ENCODE peak calls at places on chromosomes 2 and 18, in five cellular contexts. One of them, this sample, is unnamed.
A peak's percentile ranks its signal among the peaks of the same experiment; 100 is the strongest.

GRCh38 chr2:120406566-120406965 is 60.6 kb downstream of the INHBB start:
- DNase-seq in ovary: no peak
- DNase-seq in IMR-90: no peak
- DNase-seq in adrenal gland: no peak
- DNase-seq in cardiac muscle cell: no peak
- DNase-seq in this sample: no peak

GRCh38 chr2:66478729-66479316 is 43.9 kb downstream of the MEIS1 start:
- DNase-seq in cardiac muscle cell: no peak
- DNase-seq in IMR-90: no peak
- DNase-seq in adrenal gland: no peak
- DNase-seq in ovary: no peak
- DNase-seq in this sample: no peak

GRCh38 chr2:17615728-17616351 is 75.3 kb downstream of the VSNL1 start:
- DNase-seq in IMR-90: peak; percentile 74
- DNase-seq in cardiac muscle cell: no peak
- DNase-seq in adrenal gland: no peak
- DNase-seq in ovary: no peak
- DNase-seq in this sample: no peak

GRCh38 chr2:96952976-96953610 is 33.3 kb downstream of the FAM178B start:
- DNase-seq in cardiac muscle cell: no peak
- DNase-seq in ovary: peak; percentile 69
- DNase-seq in adrenal gland: no peak
- DNase-seq in IMR-90: peak; percentile 42
- DNase-seq in this sample: peak; percentile 47

GRCh38 chr2:20457661-20458630 is 11.1 kb downstream of the RHOB start:
- DNase-seq in adrenal gland: no peak
- DNase-seq in IMR-90: no peak
- DNase-seq in cardiac muscle cell: no peak
- DNase-seq in ovary: no peak
- DNase-seq in this sample: peak; percentile 4

GRCh38 chr2:38498039-38498438 is 104.7 kb downstream of the HNRNPLL start:
- DNase-seq in cardiac muscle cell: peak; percentile 18
- DNase-seq in IMR-90: no peak
- DNase-seq in adrenal gland: no peak
- DNase-seq in ovary: no peak
- DNase-seq in this sample: no peak

GRCh38 chr2:240213476-240214391 is 73.3 kb upstream of the OTOS start:
- DNase-seq in ovary: no peak
- DNase-seq in adrenal gland: no peak
- DNase-seq in IMR-90: no peak
- DNase-seq in cardiac muscle cell: peak; percentile 1
- DNase-seq in this sample: peak; percentile 53

GRCh38 chr2:62895632-62896009 is 155.0 kb upstream of the OTX1 start:
- DNase-seq in cardiac muscle cell: no peak
- DNase-seq in ovary: no peak
- DNase-seq in adrenal gland: no peak
- DNase-seq in IMR-90: peak; percentile 75
- DNase-seq in this sample: no peak

GRCh38 chr2:191270303-191271178 is 25.3 kb downstream of the MYO1B start:
- DNase-seq in ovary: no peak
- DNase-seq in IMR-90: no peak
- DNase-seq in adrenal gland: no peak
- DNase-seq in cardiac muscle cell: no peak
- DNase-seq in this sample: no peak

GRCh38 chr2:119240311-119241204 is 16.9 kb downstream of the STEAP3 start:
- DNase-seq in cardiac muscle cell: peak; percentile 84
- DNase-seq in ovary: no peak
- DNase-seq in adrenal gland: peak; percentile 86
- DNase-seq in IMR-90: peak; percentile 83
- DNase-seq in this sample: peak; percentile 30

GRCh38 chr2:132473174-132473883 is 56.7 kb downstream of the GPR39 start:
- DNase-seq in cardiac muscle cell: no peak
- DNase-seq in IMR-90: no peak
- DNase-seq in adrenal gland: no peak
- DNase-seq in ovary: no peak
- DNase-seq in this sample: no peak

GRCh38 chr2:158773121-158773520 is 22.0 kb upstream of the DAPL1 start:
- DNase-seq in adrenal gland: peak; percentile 88
- DNase-seq in IMR-90: peak; percentile 14
- DNase-seq in cardiac muscle cell: no peak
- DNase-seq in ovary: no peak
- DNase-seq in this sample: peak; percentile 28

DNA sequence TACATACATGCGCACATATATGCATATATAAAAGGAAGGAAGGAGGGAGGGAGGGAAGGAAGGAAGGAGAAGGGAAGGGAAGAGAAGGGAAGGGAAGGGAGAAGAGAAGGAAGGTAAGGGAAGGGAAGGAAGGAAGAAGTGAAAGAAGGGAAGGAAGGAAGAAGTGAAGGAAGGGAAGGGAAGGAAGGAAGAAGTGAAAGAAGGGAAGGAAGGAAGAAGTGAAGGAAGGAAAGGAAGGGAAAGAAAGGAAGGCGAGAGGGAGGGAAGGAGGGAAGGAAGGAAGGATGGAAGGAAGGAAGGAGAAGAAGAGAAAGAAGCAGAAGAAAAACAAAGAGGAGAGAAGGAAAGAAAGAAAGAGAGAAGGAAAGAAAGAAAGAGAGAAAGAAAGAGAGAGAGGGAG is 16.9 kb downstream of the COL6A3 start:
- DNase-seq in IMR-90: no peak
- DNase-seq in adrenal gland: no peak
- DNase-seq in ovary: no peak
- DNase-seq in cardiac muscle cell: no peak
- DNase-seq in this sample: no peak
- H3K27ac ChIP-seq in IMR-90: no peak overlapping the region
- H3K27ac ChIP-seq in adrenal gland: no peak overlapping the region
- H3K27ac ChIP-seq in ovary: no peak overlapping the region
- H3K27ac ChIP-seq in cardiac muscle cell: no peak overlapping the region
- H3K27ac ChIP-seq in this sample: no peak overlapping the region

GRCh38 chr2:73268831-73269685 is 15.2 kb downstream of the FBXO41 start:
- DNase-seq in cardiac muscle cell: peak; percentile 36
- DNase-seq in IMR-90: peak; percentile 11
- DNase-seq in adrenal gland: no peak
- DNase-seq in ovary: no peak
- DNase-seq in this sample: no peak
- H3K27ac ChIP-seq in cardiac muscle cell: no peak overlapping the region
- H3K27ac ChIP-seq in IMR-90: no peak overlapping the region
- H3K27ac ChIP-seq in adrenal gland: peak overlapping the region; percentile 8
- H3K27ac ChIP-seq in ovary: no peak overlapping the region
- H3K27ac ChIP-seq in this sample: no peak overlapping the region

GRCh38 chr2:197189770-197190434 is 120.7 kb downstream of the ANKRD44 start:
- DNase-seq in ovary: no peak
- DNase-seq in adrenal gland: no peak
- DNase-seq in IMR-90: no peak
- DNase-seq in cardiac muscle cell: no peak
- DNase-seq in this sample: no peak
- H3K27ac ChIP-seq in ovary: no peak overlapping the region
- H3K27ac ChIP-seq in adrenal gland: no peak overlapping the region
- H3K27ac ChIP-seq in IMR-90: no peak overlapping the region
- H3K27ac ChIP-seq in cardiac muscle cell: no peak overlapping the region
- H3K27ac ChIP-seq in this sample: no peak overlapping the region

GRCh38 chr18:39969813-39970494 is 1985.1 kb upstream of the PIK3C3 start:
- DNase-seq in ovary: no peak
- DNase-seq in cardiac muscle cell: no peak
- DNase-seq in adrenal gland: no peak
- DNase-seq in IMR-90: no peak
- DNase-seq in this sample: no peak
- H3K27ac ChIP-seq in ovary: no peak overlapping the region
- H3K27ac ChIP-seq in cardiac muscle cell: no peak overlapping the region
- H3K27ac ChIP-seq in adrenal gland: no peak overlapping the region
- H3K27ac ChIP-seq in IMR-90: no peak overlapping the region
- H3K27ac ChIP-seq in this sample: no peak overlapping the region

GRCh38 chr2:69767034-69767433 is 25.1 kb downstream of the ANXA4 start:
- DNase-seq in adrenal gland: no peak
- DNase-seq in ovary: no peak
- DNase-seq in cardiac muscle cell: no peak
- DNase-seq in IMR-90: peak; percentile 92
- DNase-seq in this sample: no peak
- H3K27ac ChIP-seq in adrenal gland: no peak overlapping the region
- H3K27ac ChIP-seq in ovary: peak overlapping the region; percentile 28
- H3K27ac ChIP-seq in cardiac muscle cell: no peak overlapping the region
- H3K27ac ChIP-seq in IMR-90: peak overlapping the region; percentile 75
- H3K27ac ChIP-seq in this sample: peak overlapping the region; percentile 83

DNA sequence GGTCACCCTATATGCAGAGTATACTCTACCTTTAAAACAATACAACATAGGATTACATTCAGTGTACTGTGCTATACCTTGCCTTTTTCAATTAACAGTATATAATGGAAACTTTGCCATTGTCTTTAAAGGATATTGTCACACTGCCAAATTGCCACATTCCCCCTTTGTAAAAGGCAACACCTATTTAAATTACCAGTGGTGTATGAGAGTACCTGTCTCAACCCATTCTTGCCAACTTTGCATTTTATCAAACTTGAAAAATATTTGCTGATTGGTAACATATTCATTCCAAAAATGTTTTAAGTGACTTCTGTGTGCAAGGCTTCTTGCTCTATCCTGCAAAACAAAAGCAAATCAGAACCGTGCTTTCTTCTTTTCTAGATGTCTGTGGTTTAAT is 92.9 kb downstream of the FMNL2 start:
- DNase-seq in adrenal gland: no peak
- DNase-seq in cardiac muscle cell: no peak
- DNase-seq in ovary: no peak
- DNase-seq in IMR-90: no peak
- DNase-seq in this sample: no peak
- H3K27ac ChIP-seq in adrenal gland: no peak overlapping the region
- H3K27ac ChIP-seq in cardiac muscle cell: no peak overlapping the region
- H3K27ac ChIP-seq in ovary: no peak overlapping the region
- H3K27ac ChIP-seq in IMR-90: no peak overlapping the region
- H3K27ac ChIP-seq in this sample: no peak overlapping the region